ENCODE peak calls at places on chromosomes 13 and 19, in five cellular contexts. D, G, X, J and U are unnamed samples.

GRCh38 chr13:41152005-41152404 is 19.4 kb upstream of the KBTBD6 start:
- DNase-seq in D (no peak), G (no peak), X (no peak), J (no peak), U (no peak)

GRCh38 chr13:29195459-29195858 is 375.3 kb downstream of the MTUS2 start:
- DNase-seq in D (no peak), G (no peak), X (no peak), J (no peak), U (no peak)

GRCh38 chr19:35505956-35506355 is 7.5 kb downstream of the DMKN start:
- DNase-seq in D (no peak), G (no peak), X (no peak), J (no peak), U (no peak)

GRCh38 chr13:111610077-111610476 is 289.6 kb downstream of the TEX29 start:
- DNase-seq in D (no peak), G (no peak), X (no peak), J (no peak), U (no peak)

GRCh38 chr13:82822935-82823334 is 1059.3 kb downstream of the SLITRK1 start:
- DNase-seq in D (no peak), G (no peak), X (no peak), J (no peak), U (no peak)

GRCh38 chr19:52936151-52936957 is 13.1 kb upstream of the ZNF888 start:
- DNase-seq in D (no peak), G (peak; percentile 63), X (no peak), J (no peak), U (no peak)

GRCh38 chr13:37701972-37702371 is 103.4 kb upstream of the POSTN start:
- DNase-seq in D (no peak), G (no peak), X (no peak), J (no peak), U (no peak)

GRCh38 chr13:90696254-90696653 is 651.2 kb upstream of the MIR17HG start:
- DNase-seq in D (no peak), G (no peak), X (no peak), J (no peak), U (no peak)

GRCh38 chr19:56692496-56692895 is 20.9 kb upstream of the ZNF835 start:
- DNase-seq in D (no peak), G (no peak), X (no peak), J (no peak), U (no peak)

GRCh38 chr13:56659041-56659471 is 481.7 kb upstream of the PRR20A start:
- DNase-seq in D (no peak), G (no peak), X (peak; percentile 71), J (no peak), U (no peak)

GRCh38 chr13:72145383-72145782 is 278.4 kb upstream of the DACH1 start:
- DNase-seq in D (no peak), G (no peak), X (no peak), J (no peak), U (no peak)

GRCh38 chr13:50635504-50635903 is 208.0 kb downstream of the DLEU7 start:
- DNase-seq in D (no peak), G (peak; percentile 18), X (no peak), J (peak; percentile 60), U (no peak)

DNA sequence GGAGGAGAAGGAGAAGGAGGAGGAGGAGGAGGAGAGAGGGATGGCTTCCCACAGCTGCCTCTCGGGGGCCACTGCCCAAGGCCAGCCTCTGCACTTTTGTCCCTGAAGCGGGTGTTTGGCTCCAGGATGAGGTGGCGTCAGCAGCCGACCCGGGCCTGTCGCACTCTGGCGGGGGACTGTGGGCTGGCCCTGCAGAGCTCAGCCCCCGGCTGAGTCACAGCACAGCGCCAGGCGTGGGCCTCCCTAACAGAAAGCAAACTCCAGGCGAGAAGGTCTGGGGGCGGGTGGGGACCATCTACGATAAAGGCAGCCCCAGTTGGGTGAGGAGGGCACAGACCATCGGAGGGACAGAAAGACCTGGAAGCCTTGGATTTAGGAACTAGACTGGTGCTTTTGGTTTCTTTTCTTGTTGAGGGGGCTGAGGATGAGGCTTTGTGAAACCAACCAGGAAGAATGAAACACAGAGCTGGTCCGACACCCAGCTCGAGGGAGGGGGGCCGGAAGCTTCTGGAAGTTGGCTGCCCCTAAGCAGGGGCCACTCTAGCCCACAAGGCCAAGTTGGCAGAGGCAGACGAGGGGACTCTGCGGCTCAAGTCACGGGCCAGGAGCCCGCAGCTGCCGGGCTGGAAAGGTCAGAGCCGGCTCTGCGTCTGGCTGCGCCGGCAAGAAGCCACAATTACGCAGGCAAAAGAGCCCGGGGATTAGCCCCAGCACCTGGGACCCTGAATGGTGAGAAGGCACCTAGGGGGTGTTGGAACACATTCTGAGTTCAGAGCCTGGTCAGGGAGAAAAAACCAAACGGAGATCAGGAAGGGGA is 18.2 kb downstream of the LSM4 start:
- DNase-seq in D (no peak), G (peak; percentile 75), X (peak; percentile 94), J (peak; percentile 87), U (peak; percentile 75)
- TF ChIP-seq POLR2AphosphoS5 in D (peak; percentile 80), G (peak; percentile 38), X (peak; percentile 93), J (peak; percentile 83), U (peak; percentile 78)

GRCh38 chr13:73499685-73500084 is 440.9 kb downstream of the KLF5 start:
- DNase-seq in D (no peak), G (no peak), X (no peak), J (no peak), U (no peak)
- TF ChIP-seq POLR2A in D (no peak), G (no peak), X (no peak), J (no peak), U (no peak)

DNA sequence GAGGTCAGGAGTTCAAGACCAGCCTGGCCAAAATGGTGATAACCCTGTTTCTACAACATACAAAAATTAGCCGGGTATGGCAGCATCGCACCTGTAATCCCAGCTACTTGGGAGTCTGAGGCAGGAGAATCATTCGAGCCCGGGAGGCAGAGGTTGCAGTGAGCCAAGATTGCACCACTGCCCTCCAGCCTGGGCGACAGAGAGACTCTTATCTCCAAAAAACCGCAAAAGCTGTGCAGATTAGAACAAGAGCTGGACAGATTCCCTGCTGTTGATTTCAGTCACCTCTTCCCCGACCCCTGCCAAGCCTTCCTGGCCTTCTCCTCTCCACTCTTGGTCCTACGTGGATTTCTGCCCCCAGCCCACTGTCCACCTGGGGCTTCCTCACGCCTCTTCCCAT is 8.3 kb downstream of the CAMSAP3 start:
- DNase-seq in D (no peak), G (no peak), X (no peak), J (no peak), U (no peak)
- TF ChIP-seq POLR2AphosphoS5 in D (no peak), G (no peak), X (no peak), J (no peak), U (no peak)

GRCh38 chr19:38945562-38946228 is 15.0 kb downstream of the MRPS12 start:
- DNase-seq in D (no peak), G (no peak), X (no peak), J (no peak), U (no peak)
- TF ChIP-seq POLR2A in D (no peak), G (no peak), X (no peak), J (no peak), U (no peak)

DNA sequence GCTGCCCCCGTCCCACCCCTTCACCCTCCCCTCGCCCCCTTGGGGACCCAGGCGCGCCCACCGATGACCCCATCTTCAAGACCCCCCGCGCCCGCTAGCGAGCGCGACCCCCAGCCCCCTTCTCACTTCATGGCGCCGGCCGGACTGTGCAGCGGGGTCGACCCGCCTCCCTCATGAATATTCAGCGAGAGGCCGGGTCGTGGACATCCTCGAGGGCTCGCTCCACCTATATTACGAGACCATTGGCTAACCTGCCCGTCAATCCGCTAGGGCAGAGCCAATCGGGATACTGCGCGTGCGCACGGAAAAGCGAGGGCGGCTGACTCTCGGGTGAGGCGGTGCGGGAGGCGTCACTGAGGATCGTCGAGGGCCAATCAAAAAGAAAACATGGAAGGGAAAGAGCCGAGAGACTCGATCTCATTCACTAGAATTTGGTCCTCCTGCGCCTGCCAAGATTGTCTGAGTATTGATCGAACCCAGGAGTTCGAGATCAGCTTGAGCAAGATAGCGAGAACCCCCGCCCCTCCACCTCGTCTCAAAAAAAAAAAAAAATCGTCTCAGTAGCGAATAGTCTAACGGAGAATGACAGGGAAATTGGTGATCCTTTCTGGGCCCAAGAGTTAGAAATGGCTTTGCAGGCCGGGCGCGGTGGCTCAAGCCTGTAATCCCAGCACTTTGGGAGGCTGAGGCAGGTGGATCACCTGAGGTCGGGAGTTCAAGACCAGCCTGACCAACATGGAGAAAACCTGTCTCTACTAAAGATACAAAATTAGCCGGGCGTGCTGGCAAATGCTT is at the start of gene ERCC2:
- DNase-seq in D (peak; percentile 98), G (peak; percentile 99), X (peak; percentile 97), J (peak; percentile 96), U (peak; percentile 100)
- TF ChIP-seq POLR2AphosphoS5 in D (no peak), G (peak; percentile 29), X (peak; percentile 82), J (peak; percentile 69), U (peak; percentile 43)

GRCh38 chr19:2477732-2478191 is 1.8 kb downstream of the GADD45B start:
- DNase-seq in D (no peak), G (peak; percentile 54), X (peak; percentile 84), J (peak; percentile 60), U (no peak)

GRCh38 chr19:2478324-2478755 is 2.4 kb downstream of the GADD45B start:
- DNase-seq in D (no peak), G (peak; percentile 83), X (peak; percentile 86), J (peak; percentile 83), U (peak; percentile 89)

GRCh38 chr19:2476451-2477140 is 669 bp downstream of the GADD45B start:
- DNase-seq in D (no peak), G (peak; percentile 67), X (peak; percentile 88), J (peak; percentile 51), U (peak; percentile 62)

GRCh38 chr19:2475702-2476450 is at the start of gene GADD45B:
- DNase-seq in D (peak; percentile 95), G (peak; percentile 98), X (peak; percentile 98), J (peak; percentile 97), U (peak; percentile 99)

GRCh38 chr19:2477141-2477710 is 1.3 kb downstream of the GADD45B start:
- DNase-seq in D (no peak), G (peak; percentile 73), X (peak; percentile 90), J (peak; percentile 51), U (peak; percentile 64)
- TF ChIP-seq POLR2A in D (no peak), G (no peak), X (no peak), J (no peak), U (no peak)

DNA sequence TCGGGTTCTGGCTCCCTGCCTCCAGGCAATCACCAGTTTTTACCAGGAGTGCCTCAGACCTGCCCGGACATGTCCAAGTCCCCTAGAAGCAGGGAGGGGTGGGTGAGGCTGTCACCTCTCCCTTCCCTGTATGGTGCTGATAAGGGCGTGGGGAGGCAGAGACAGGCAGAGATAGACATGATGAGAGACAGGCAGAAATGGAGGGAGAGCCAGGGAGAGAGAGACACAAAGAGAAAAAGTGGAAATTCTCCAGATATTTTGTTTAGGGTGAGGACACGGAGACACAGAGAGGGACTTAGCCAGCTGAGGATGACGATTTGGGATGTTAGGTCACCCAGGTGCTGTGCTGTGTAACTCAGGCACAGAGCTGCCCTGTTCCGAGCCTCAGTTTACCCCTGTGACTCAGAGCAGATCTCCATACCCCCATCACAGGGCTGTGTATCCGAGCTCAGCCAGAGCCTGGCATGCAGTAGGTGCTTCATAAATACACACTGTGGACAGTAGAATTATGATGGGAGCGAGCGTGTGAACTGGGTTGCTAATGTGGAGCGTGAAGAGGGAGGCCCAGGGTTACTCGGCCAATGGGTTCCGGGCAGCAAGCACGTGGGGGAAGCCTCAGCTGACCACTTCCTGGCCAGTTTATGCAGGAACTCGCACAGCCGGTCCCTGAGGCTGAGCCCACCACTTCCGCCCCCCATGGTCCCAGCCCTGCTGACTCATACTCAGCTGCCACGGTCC is 11.9 kb upstream of the GDF15 start:
- DNase-seq in D (peak; percentile 94), G (peak; percentile 84), X (peak; percentile 96), J (peak; percentile 98), U (peak; percentile 91)
- TF ChIP-seq POLR2AphosphoS5 in D (peak; percentile 69), G (peak; percentile 77), X (peak; percentile 92), J (peak; percentile 93), U (no peak)